ENCODE peak calls at places on chromosomes 11 and 22, in eight cellular contexts. K is A549, Z is endothelial cell of umbilical vein, D is K562, Q is HCT116, O is WTC11, M is GM12878, L is H1. X is an unnamed sample.

GRCh38 chr22:19912236-19912999 is 29.2 kb upstream of the COMT start:
- DNase-seq in K (no peak), Z (no peak), D (no peak), Q (no peak), O (no peak), M (no peak), L (peak), X (peak)

GRCh38 chr22:49801391-49802060 is 26.1 kb downstream of the BRD1 start:
- DNase-seq in K (no peak), Z (no peak), D (no peak), Q (no peak), O (no peak), M (no peak), L (no peak), X (no peak)

GRCh38 chr11:79237676-79238075 is 203.2 kb downstream of the TENM4 start:
- DNase-seq in K (no peak), Z (peak), D (no peak), Q (no peak), O (no peak), M (no peak), L (no peak), X (no peak)

GRCh38 chr11:41461057-41461681 is 1.7 kb upstream of the LRRC4C start:
- DNase-seq in K (peak), Z (peak), D (peak), Q (peak), O (no peak), M (no peak), L (no peak), X (peak)

GRCh38 chr11:75565221-75565814 is 3.3 kb downstream of the SERPINH1 start:
- DNase-seq in K (peak), Z (peak), D (no peak), Q (no peak), O (peak), M (no peak), L (no peak), X (no peak)

GRCh38 chr11:9604134-9604533 is 30.7 kb downstream of the WEE1 start:
- DNase-seq in K (no peak), Z (no peak), D (no peak), Q (no peak), O (no peak), M (no peak), L (no peak), X (no peak)

GRCh38 chr11:68584097-68584496 is 100.2 kb upstream of the GAL start:
- DNase-seq in K (peak), Z (peak), D (peak), Q (no peak), O (peak), M (no peak), L (peak), X (peak)

GRCh38 chr22:47587361-47587760 is 824.9 kb downstream of the TBC1D22A start:
- DNase-seq in K (no peak), Z (no peak), D (no peak), Q (no peak), O (no peak), M (no peak), L (no peak), X (no peak)

GRCh38 chr22:32142600-32142999 is 16.5 kb downstream of the C22orf42 start:
- DNase-seq in K (no peak), Z (no peak), D (no peak), Q (no peak), O (no peak), M (no peak), L (no peak), X (no peak)

GRCh38 chr11:131666006-131666405 is 295.6 kb downstream of the NTM start:
- DNase-seq in K (no peak), Z (no peak), D (no peak), Q (no peak), O (no peak), M (no peak), L (no peak), X (no peak)

GRCh38 chr11:74019104-74019738 is 10.3 kb upstream of the UCP3 start:
- DNase-seq in K (no peak), Z (no peak), D (no peak), Q (no peak), O (no peak), M (no peak), L (no peak), X (no peak)

GRCh38 chr22:36744791-36745190 is 31.1 kb downstream of the IFT27 start:
- DNase-seq in K (no peak), Z (no peak), D (no peak), Q (no peak), O (no peak), M (no peak), L (no peak), X (no peak)

GRCh38 chr22:36744413-36744765 is 31.5 kb downstream of the IFT27 start:
- DNase-seq in K (no peak), Z (no peak), D (no peak), Q (no peak), O (peak), M (no peak), L (no peak), X (no peak)

GRCh38 chr22:36746571-36746970 is 29.3 kb downstream of the IFT27 start:
- DNase-seq in K (no peak), Z (no peak), D (no peak), Q (no peak), O (peak), M (no peak), L (no peak), X (no peak)

GRCh38 chr22:36743591-36744412 is 32.1 kb downstream of the IFT27 start:
- DNase-seq in K (no peak), Z (no peak), D (no peak), Q (no peak), O (peak), M (no peak), L (no peak), X (no peak)

GRCh38 chr22:36745301-36745995 is 30.5 kb downstream of the IFT27 start:
- DNase-seq in K (no peak), Z (no peak), D (no peak), Q (no peak), O (peak), M (no peak), L (no peak), X (no peak)
- TF ChIP-seq MAX in K (no peak), Z (no peak), D (no peak), Q (no peak), O (no peak), M (no peak), L (no peak), X (no peak)

GRCh38 chr11:2507945-2508749 is 63.3 kb downstream of the KCNQ1 start:
- DNase-seq in K (no peak), Z (no peak), D (peak), Q (no peak), O (no peak), M (no peak), L (no peak), X (no peak)

GRCh38 chr11:2510626-2511402 is 66.0 kb downstream of the KCNQ1 start:
- DNase-seq in K (no peak), Z (no peak), D (peak), Q (no peak), O (peak), M (no peak), L (no peak), X (no peak)

GRCh38 chr11:2508793-2509192 is 64.0 kb downstream of the KCNQ1 start:
- DNase-seq in K (no peak), Z (no peak), D (no peak), Q (no peak), O (no peak), M (no peak), L (no peak), X (no peak)

GRCh38 chr11:2511421-2512369 is 66.9 kb downstream of the KCNQ1 start:
- DNase-seq in K (no peak), Z (no peak), D (peak), Q (no peak), O (peak), M (no peak), L (no peak), X (no peak)

DNA sequence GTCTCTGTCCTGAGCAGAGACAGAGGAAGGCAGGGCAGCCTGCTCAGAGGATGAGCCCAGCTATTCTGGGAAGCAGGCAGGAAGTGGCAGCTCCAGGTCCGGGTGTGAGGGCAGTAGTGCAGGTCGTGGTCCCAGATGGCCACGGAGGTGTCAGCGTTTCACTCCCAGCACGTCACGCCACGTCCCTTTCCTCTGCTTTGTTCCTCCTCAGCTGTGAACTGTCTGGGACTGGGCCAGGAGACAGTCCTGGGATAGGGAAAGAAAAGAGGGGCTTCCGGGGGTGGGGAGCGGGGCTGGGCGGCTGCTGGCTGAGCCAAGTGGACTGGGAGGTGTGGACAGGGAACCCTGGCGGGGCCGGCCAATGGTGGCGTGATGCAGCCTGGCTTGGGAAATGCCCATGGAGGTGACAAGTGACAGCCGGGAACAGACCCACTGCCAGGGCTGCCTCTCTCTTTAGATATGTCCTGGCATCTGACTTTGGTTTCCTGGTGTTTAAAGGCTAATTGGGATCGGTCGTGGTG is 64.7 kb downstream of the KCNQ1 start:
- DNase-seq in K (no peak), Z (no peak), D (peak), Q (no peak), O (no peak), M (no peak), L (no peak), X (no peak)
- TF ChIP-seq MAX in K (no peak), Z (no peak), D (no peak), Q (no peak), O (no peak), M (no peak), L (no peak), X (no peak)

DNA sequence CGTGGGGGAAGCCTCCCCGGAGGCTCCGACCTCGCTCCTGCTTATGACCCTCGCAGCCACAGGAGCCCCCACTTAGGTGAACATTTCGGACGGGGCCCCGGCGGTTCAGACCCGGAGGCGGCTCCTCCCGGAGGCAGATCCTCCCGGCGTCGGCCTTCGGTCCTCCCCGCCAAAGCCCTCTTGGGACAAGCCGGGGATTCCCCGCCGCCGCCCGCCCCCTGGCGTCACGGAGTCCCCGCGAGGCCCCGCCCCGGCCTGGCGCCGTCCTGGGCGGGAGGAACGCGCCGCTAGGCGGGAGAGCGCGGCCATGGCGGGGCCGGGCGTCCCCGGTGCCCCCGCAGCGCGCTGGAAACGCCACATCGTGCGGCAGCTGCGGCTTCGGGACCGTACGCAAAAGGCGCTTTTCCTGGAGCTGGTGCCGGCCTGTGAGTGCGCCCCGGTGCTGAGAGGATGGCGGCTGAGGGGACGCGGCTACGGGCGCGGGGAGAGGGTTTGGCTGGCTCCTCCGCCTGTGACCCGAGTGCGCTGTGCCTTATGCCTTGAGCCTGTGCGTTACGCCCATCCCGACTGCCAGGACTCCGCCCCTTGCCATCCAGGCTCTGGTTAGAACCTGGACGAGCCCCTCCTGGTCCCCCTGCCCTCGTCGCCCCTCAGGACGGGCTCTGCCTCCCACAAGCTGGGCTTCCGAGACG is at the start of gene ATG16L2:
- DNase-seq in K (peak), Z (peak), D (peak), Q (peak), O (peak), M (no peak), L (peak), X (peak)
- TF ChIP-seq MAX in K (no peak), Z (no peak), D (peak), Q (no peak), O (no peak), M (no peak), L (peak), X (no peak)

GRCh38 chr11:1461806-1462455 is 24.6 kb downstream of the MOB2 start:
- DNase-seq in K (no peak), Z (no peak), D (no peak), Q (no peak), O (no peak), M (no peak), L (no peak), X (no peak)

GRCh38 chr11:1459739-1460395 is 26.7 kb downstream of the MOB2 start:
- DNase-seq in K (no peak), Z (no peak), D (no peak), Q (no peak), O (no peak), M (no peak), L (no peak), X (no peak)

GRCh38 chr11:1460994-1461805 is 25.4 kb downstream of the MOB2 start:
- DNase-seq in K (no peak), Z (no peak), D (peak), Q (no peak), O (no peak), M (no peak), L (no peak), X (no peak)

GRCh38 chr11:1459219-1459575 is 27.4 kb downstream of the MOB2 start:
- DNase-seq in K (no peak), Z (no peak), D (no peak), Q (no peak), O (no peak), M (no peak), L (no peak), X (no peak)

DNA sequence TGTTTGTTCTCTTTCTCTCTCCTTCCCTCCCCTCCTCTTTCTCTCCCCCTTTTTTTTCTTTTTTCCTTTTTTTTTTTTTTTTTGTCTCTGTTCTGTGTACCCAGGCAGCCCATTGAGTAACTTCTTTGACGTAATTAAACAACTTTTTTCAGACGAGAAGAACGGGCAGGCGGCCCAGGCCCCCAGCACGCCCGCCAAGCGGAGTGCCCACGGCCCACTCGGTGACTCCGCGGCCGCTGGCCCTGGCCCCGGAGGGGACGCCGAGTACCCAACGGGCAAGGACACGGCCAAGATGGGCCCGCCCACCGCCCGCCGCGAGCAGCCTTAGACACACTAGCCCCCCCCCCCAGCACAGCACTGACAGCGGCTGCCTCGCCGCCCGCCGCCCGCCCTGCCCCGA is 26.2 kb downstream of the MOB2 start:
- DNase-seq in K (no peak), Z (no peak), D (no peak), Q (no peak), O (no peak), M (no peak), L (no peak), X (no peak)
- TF ChIP-seq MAX in K (no peak), Z (no peak), D (no peak), Q (no peak), O (no peak), M (no peak), L (no peak), X (no peak)

GRCh38 chr11:31628111-31628510 is 118.5 kb downstream of the ELP4 start:
- DNase-seq in K (no peak), Z (no peak), D (no peak), Q (no peak), O (no peak), M (no peak), L (no peak), X (no peak)
- TF ChIP-seq MAX in K (no peak), Z (no peak), D (no peak), Q (no peak), O (no peak), M (no peak), L (no peak), X (no peak)

DNA sequence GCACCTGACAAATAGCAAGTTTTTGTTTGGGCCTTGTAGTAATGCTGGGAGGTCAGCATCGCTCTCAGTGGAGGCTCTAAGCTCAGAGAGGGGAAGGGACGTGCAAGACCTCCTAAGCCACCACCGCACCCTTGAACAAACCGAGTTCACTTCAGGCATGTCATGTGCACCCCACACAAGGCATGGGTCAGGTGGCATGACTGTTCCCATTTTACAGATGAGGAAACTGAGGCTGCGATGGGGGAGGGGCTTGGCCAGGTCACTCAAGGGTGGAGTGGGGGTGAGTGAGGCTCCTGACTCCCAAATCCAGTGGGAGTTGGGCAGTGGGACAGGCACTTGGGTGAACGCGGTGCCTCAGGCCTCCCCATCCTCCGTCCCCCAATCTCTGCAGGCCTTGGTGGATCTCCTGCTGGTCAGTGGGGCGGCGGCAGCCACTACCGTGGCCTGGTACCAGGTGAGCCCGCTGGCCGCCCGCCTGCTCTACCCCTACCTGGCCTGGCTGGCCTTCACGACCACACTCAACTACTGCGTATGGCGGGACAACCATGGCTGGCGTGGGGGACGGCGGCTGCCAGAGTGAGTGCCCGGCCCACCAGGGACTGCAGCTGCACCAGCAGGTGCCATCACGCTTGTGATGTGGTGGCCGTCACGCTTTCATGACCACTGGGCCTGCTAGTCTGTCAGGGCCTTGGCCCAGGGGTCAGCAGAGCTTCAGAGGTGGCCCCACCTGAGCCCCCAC is 11.2 kb downstream of the TSPO start:
- DNase-seq in K (no peak), Z (no peak), D (no peak), Q (no peak), O (no peak), M (no peak), L (no peak), X (no peak)
- TF ChIP-seq MAX in K (no peak), Z (no peak), D (no peak), Q (no peak), O (no peak), M (no peak), L (no peak), X (no peak)

GRCh38 chr22:22076937-22077703 is 94.5 kb upstream of the TOP3B start:
- DNase-seq in K (no peak), Z (no peak), D (no peak), Q (no peak), O (no peak), M (no peak), L (no peak), X (peak)
- TF ChIP-seq MAX in K (no peak), Z (no peak), D (no peak), Q (no peak), O (no peak), M (no peak), L (no peak), X (no peak)